ENCODE peak calls at places on chromosome 10, in ten cellular contexts. N, A, K, L, G, H, Y, C, T and X are unnamed samples.

GRCh38 chr10:70575486-70575873 is 27.1 kb downstream of the PRF1 start:
- DNase-seq in G (no peak), Y (no peak), L (no peak), T (no peak), N (no peak), H (no peak), K (no peak), C (no peak), A (no peak), X (no peak)

GRCh38 chr10:24915304-24915703 is 37.1 kb downstream of the PRTFDC1 start:
- DNase-seq in T (no peak), K (no peak), N (no peak), L (no peak), A (no peak), H (no peak), Y (no peak), G (no peak), C (no peak), X (no peak)

GRCh38 chr10:102796407-102797176 is 40.6 kb downstream of the CYP17A1 start:
- DNase-seq in L (peak; percentile 4), A (no peak), Y (no peak), G (peak; percentile 63), H (peak; percentile 80), K (no peak), T (peak; percentile 25), C (peak; percentile 96), N (no peak), X (peak; percentile 79)

GRCh38 chr10:49034925-49035324 is 80.4 kb downstream of the VSTM4 start:
- DNase-seq in T (no peak), H (no peak), K (no peak), Y (no peak), L (no peak), G (no peak), C (no peak), A (no peak), N (no peak), X (no peak)

GRCh38 chr10:70920519-70920918 is 32.2 kb upstream of the PCBD1 start:
- DNase-seq in C (no peak), G (no peak), N (no peak), T (no peak), Y (no peak), H (no peak), L (no peak), K (peak; percentile 14), A (no peak), X (no peak)

GRCh38 chr10:124791378-124792348 is at the start of gene EEF1AKMT2:
- DNase-seq in L (peak; percentile 71), C (peak; percentile 88), G (peak; percentile 83), N (peak; percentile 69), H (peak; percentile 91), T (peak; percentile 87), A (peak; percentile 56), K (peak; percentile 59), Y (peak; percentile 94), X (peak; percentile 79)

GRCh38 chr10:97023401-97024180 is 162.2 kb downstream of the SLIT1 start:
- DNase-seq in H (no peak), A (no peak), L (no peak), K (no peak), T (no peak), N (no peak), C (no peak), G (no peak), Y (no peak), X (no peak)

GRCh38 chr10:28559661-28560060 is 26.7 kb downstream of the WAC start:
- DNase-seq in N (no peak), L (no peak), C (no peak), Y (no peak), T (no peak), A (no peak), H (no peak), G (no peak), K (no peak), X (no peak)

GRCh38 chr10:60942604-60943269 is 1.2 kb downstream of the RHOBTB1 start:
- DNase-seq in K (no peak), N (peak; percentile 79), A (no peak), Y (no peak), C (peak; percentile 74), L (no peak), G (peak; percentile 60), H (peak; percentile 74), T (peak; percentile 8), X (peak; percentile 50)

GRCh38 chr10:96279219-96279641 is 7.9 kb upstream of the BLNK start:
- DNase-seq in K (no peak), G (no peak), C (no peak), A (no peak), T (no peak), H (no peak), Y (no peak), L (no peak), N (no peak), X (no peak)

GRCh38 chr10:70540789-70541360 is 61.7 kb downstream of the PRF1 start:
- DNase-seq in A (no peak), L (no peak), K (peak; percentile 68), C (no peak), H (no peak), T (no peak), N (no peak), G (no peak), Y (no peak), X (no peak)

GRCh38 chr10:71770255-71770654 is 3.1 kb downstream of the VSIR start:
- DNase-seq in Y (no peak), H (no peak), L (no peak), K (no peak), N (no peak), A (no peak), G (peak; percentile 76), C (no peak), T (no peak), X (no peak)

GRCh38 chr10:1187855-1188555 is 131.8 kb downstream of the WDR37 start:
- DNase-seq in A (no peak), N (no peak), Y (peak; percentile 45), G (no peak), T (no peak), H (no peak), C (no peak), K (no peak), L (no peak), X (no peak)

GRCh38 chr10:91901784-91902677 is 7.3 kb downstream of the FGFBP3 start:
- DNase-seq in N (peak; percentile 92), K (no peak), L (no peak), H (peak; percentile 80), T (peak; percentile 39), A (no peak), C (no peak), G (peak; percentile 81), Y (peak; percentile 67), X (peak; percentile 85)

GRCh38 chr10:132708441-132708840 is 77.5 kb downstream of the NKX6-2 start:
- DNase-seq in H (no peak), G (no peak), N (no peak), Y (peak; percentile 29), A (no peak), K (no peak), C (peak; percentile 8), T (no peak), L (no peak), X (no peak)

GRCh38 chr10:33460461-33461294 is 126.2 kb upstream of the NRP1 start:
- DNase-seq in A (no peak), H (no peak), T (no peak), K (no peak), L (no peak), Y (peak; percentile 86), G (peak; percentile 83), N (no peak), C (peak; percentile 84), X (no peak)

GRCh38 chr10:101896466-101896865 is 52.9 kb upstream of the KCNIP2 start:
- DNase-seq in Y (no peak), A (no peak), N (no peak), T (no peak), K (no peak), L (no peak), H (no peak), C (no peak), G (peak; percentile 4), X (no peak)

GRCh38 chr10:96618648-96619047 is 31.8 kb upstream of the TM9SF3 start:
- DNase-seq in K (peak; percentile 82), Y (no peak), G (peak; percentile 51), T (no peak), C (peak; percentile 66), H (no peak), N (no peak), L (no peak), A (no peak), X (no peak)